ENCODE peak calls at places on chromosomes 2 and 18, in eight cellular contexts. One of them, this sample, is unnamed.

GRCh38 chr2:39719317-39719716 is 53.6 kb downstream of the TMEM178A start:
- DNase-seq in fibroblast of lung: no peak
- DNase-seq in MM.1S: no peak
- DNase-seq in psoas muscle: no peak
- DNase-seq in ovary: no peak
- DNase-seq in left ventricle myocardium inferior: no peak
- DNase-seq in stomach: no peak
- DNase-seq in breast epithelium: no peak
- DNase-seq in this sample: no peak

GRCh38 chr2:185372188-185372587 is 366.4 kb upstream of the FSIP2 start:
- DNase-seq in MM.1S: no peak
- DNase-seq in stomach: no peak
- DNase-seq in fibroblast of lung: peak; percentile 34
- DNase-seq in psoas muscle: no peak
- DNase-seq in ovary: no peak
- DNase-seq in breast epithelium: no peak
- DNase-seq in left ventricle myocardium inferior: no peak
- DNase-seq in this sample: no peak

GRCh38 chr2:29317077-29317517 is 201.9 kb downstream of the CLIP4 start:
- DNase-seq in stomach: no peak
- DNase-seq in MM.1S: no peak
- DNase-seq in breast epithelium: no peak
- DNase-seq in psoas muscle: no peak
- DNase-seq in fibroblast of lung: no peak
- DNase-seq in ovary: no peak
- DNase-seq in left ventricle myocardium inferior: no peak
- DNase-seq in this sample: no peak

GRCh38 chr2:196370386-196370785 is 199.0 kb upstream of the STK17B start:
- DNase-seq in MM.1S: no peak
- DNase-seq in left ventricle myocardium inferior: no peak
- DNase-seq in ovary: no peak
- DNase-seq in psoas muscle: no peak
- DNase-seq in fibroblast of lung: no peak
- DNase-seq in stomach: no peak
- DNase-seq in breast epithelium: no peak
- DNase-seq in this sample: no peak

GRCh38 chr2:126600715-126601114 is 55.2 kb upstream of the GYPC start:
- DNase-seq in left ventricle myocardium inferior: no peak
- DNase-seq in stomach: no peak
- DNase-seq in breast epithelium: no peak
- DNase-seq in fibroblast of lung: no peak
- DNase-seq in ovary: no peak
- DNase-seq in psoas muscle: no peak
- DNase-seq in MM.1S: no peak
- DNase-seq in this sample: no peak

GRCh38 chr2:214593723-214594122 is 182.9 kb downstream of the VWC2L start:
- DNase-seq in left ventricle myocardium inferior: no peak
- DNase-seq in stomach: no peak
- DNase-seq in breast epithelium: no peak
- DNase-seq in MM.1S: no peak
- DNase-seq in ovary: no peak
- DNase-seq in fibroblast of lung: peak; percentile 47
- DNase-seq in psoas muscle: no peak
- DNase-seq in this sample: no peak

GRCh38 chr2:173881466-173881865 is 83.7 kb downstream of the SP3 start:
- DNase-seq in ovary: peak; percentile 22
- DNase-seq in stomach: no peak
- DNase-seq in MM.1S: no peak
- DNase-seq in psoas muscle: no peak
- DNase-seq in breast epithelium: no peak
- DNase-seq in left ventricle myocardium inferior: no peak
- DNase-seq in fibroblast of lung: peak; percentile 62
- DNase-seq in this sample: no peak

GRCh38 chr2:60554649-60555065 is 1.2 kb upstream of the BCL11A start:
- DNase-seq in breast epithelium: no peak
- DNase-seq in psoas muscle: no peak
- DNase-seq in stomach: no peak
- DNase-seq in MM.1S: no peak
- DNase-seq in ovary: no peak
- DNase-seq in left ventricle myocardium inferior: no peak
- DNase-seq in fibroblast of lung: no peak
- DNase-seq in this sample: no peak

GRCh38 chr2:18611184-18611583 is 21.8 kb upstream of the NT5C1B start:
- DNase-seq in stomach: no peak
- DNase-seq in left ventricle myocardium inferior: no peak
- DNase-seq in psoas muscle: no peak
- DNase-seq in breast epithelium: no peak
- DNase-seq in fibroblast of lung: peak; percentile 67
- DNase-seq in ovary: no peak
- DNase-seq in MM.1S: no peak
- DNase-seq in this sample: no peak

GRCh38 chr2:65436169-65436824 is 3.9 kb upstream of the SPRED2 start:
- DNase-seq in MM.1S: peak; percentile 80
- DNase-seq in breast epithelium: peak; percentile 82
- DNase-seq in left ventricle myocardium inferior: peak; percentile 93
- DNase-seq in stomach: peak; percentile 89
- DNase-seq in fibroblast of lung: peak; percentile 97
- DNase-seq in psoas muscle: peak; percentile 96
- DNase-seq in ovary: peak; percentile 97
- DNase-seq in this sample: peak; percentile 97

GRCh38 chr2:54724150-54724559 is 693 bp downstream of the EML6 start:
- DNase-seq in psoas muscle: no peak
- DNase-seq in ovary: no peak
- DNase-seq in MM.1S: no peak
- DNase-seq in breast epithelium: no peak
- DNase-seq in fibroblast of lung: peak; percentile 23
- DNase-seq in left ventricle myocardium inferior: no peak
- DNase-seq in stomach: no peak
- DNase-seq in this sample: no peak

GRCh38 chr2:35428548-35428947 is 927.0 kb upstream of the CRIM1 start:
- DNase-seq in breast epithelium: no peak
- DNase-seq in MM.1S: peak; percentile 62
- DNase-seq in left ventricle myocardium inferior: no peak
- DNase-seq in psoas muscle: no peak
- DNase-seq in fibroblast of lung: peak; percentile 12
- DNase-seq in ovary: no peak
- DNase-seq in stomach: peak; percentile 32
- DNase-seq in this sample: no peak

GRCh38 chr2:238330391-238330790 is 10.1 kb downstream of the TRAF3IP1 start:
- DNase-seq in left ventricle myocardium inferior: no peak
- DNase-seq in fibroblast of lung: no peak
- DNase-seq in MM.1S: no peak
- DNase-seq in ovary: no peak
- DNase-seq in psoas muscle: no peak
- DNase-seq in stomach: no peak
- DNase-seq in breast epithelium: no peak
- DNase-seq in this sample: no peak

GRCh38 chr2:221997100-221997499 is 301.7 kb downstream of the PAX3 start:
- DNase-seq in fibroblast of lung: peak; percentile 73
- DNase-seq in psoas muscle: no peak
- DNase-seq in left ventricle myocardium inferior: no peak
- DNase-seq in stomach: no peak
- DNase-seq in MM.1S: no peak
- DNase-seq in ovary: no peak
- DNase-seq in breast epithelium: no peak
- DNase-seq in this sample: no peak

GRCh38 chr18:63303562-63303961 is 16.0 kb downstream of the BCL2 start:
- DNase-seq in fibroblast of lung: no peak
- DNase-seq in MM.1S: no peak
- DNase-seq in left ventricle myocardium inferior: no peak
- DNase-seq in stomach: no peak
- DNase-seq in ovary: no peak
- DNase-seq in breast epithelium: no peak
- DNase-seq in psoas muscle: no peak
- DNase-seq in this sample: no peak

GRCh38 chr18:63301458-63301857 is 18.1 kb downstream of the BCL2 start:
- DNase-seq in left ventricle myocardium inferior: no peak
- DNase-seq in psoas muscle: peak; percentile 41
- DNase-seq in ovary: peak; percentile 40
- DNase-seq in stomach: no peak
- DNase-seq in breast epithelium: no peak
- DNase-seq in MM.1S: no peak
- DNase-seq in fibroblast of lung: no peak
- DNase-seq in this sample: no peak

GRCh38 chr18:63306249-63306648 is 13.3 kb downstream of the BCL2 start:
- DNase-seq in psoas muscle: no peak
- DNase-seq in left ventricle myocardium inferior: no peak
- DNase-seq in MM.1S: no peak
- DNase-seq in fibroblast of lung: no peak
- DNase-seq in ovary: no peak
- DNase-seq in breast epithelium: no peak
- DNase-seq in stomach: no peak
- DNase-seq in this sample: no peak

GRCh38 chr18:63299837-63300787 is 19.5 kb downstream of the BCL2 start:
- DNase-seq in stomach: no peak
- DNase-seq in psoas muscle: no peak
- DNase-seq in left ventricle myocardium inferior: no peak
- DNase-seq in MM.1S: no peak
- DNase-seq in breast epithelium: no peak
- DNase-seq in ovary: no peak
- DNase-seq in fibroblast of lung: no peak
- DNase-seq in this sample: no peak

GRCh38 chr18:63302647-63303405 is 16.7 kb downstream of the BCL2 start:
- DNase-seq in psoas muscle: no peak
- DNase-seq in breast epithelium: no peak
- DNase-seq in left ventricle myocardium inferior: no peak
- DNase-seq in stomach: no peak
- DNase-seq in fibroblast of lung: no peak
- DNase-seq in ovary: no peak
- DNase-seq in MM.1S: no peak
- DNase-seq in this sample: no peak
- H3K4me3 ChIP-seq in psoas muscle: no peak overlapping the region
- H3K4me3 ChIP-seq in breast epithelium: no peak overlapping the region
- H3K4me3 ChIP-seq in left ventricle myocardium inferior: no peak overlapping the region
- H3K4me3 ChIP-seq in stomach: no peak overlapping the region
- H3K4me3 ChIP-seq in fibroblast of lung: no peak overlapping the region
- H3K4me3 ChIP-seq in ovary: no peak overlapping the region
- H3K4me3 ChIP-seq in MM.1S: no peak overlapping the region
- H3K4me3 ChIP-seq in this sample: no peak overlapping the region

DNA sequence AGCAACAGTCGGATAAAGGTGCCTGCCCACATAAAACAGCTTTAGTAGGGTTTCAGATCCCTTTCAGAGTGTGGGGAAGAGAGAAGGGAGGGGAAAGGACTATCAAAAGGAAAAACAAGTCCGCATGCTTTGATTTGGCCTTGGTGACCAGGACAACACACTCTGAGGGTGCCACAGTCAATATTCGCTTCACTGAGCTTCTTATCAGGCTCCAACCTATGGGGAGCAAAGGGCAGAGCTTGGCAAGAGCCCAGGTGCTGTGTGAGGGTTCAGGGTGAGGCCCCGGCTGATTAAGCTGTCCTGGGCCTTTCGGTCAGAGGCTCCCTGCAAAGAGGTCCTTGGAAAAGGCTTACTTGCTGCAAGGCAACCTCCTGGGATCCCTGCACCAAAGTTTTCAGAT is 237.4 kb upstream of the SMAD2 start:
- DNase-seq in breast epithelium: no peak
- DNase-seq in left ventricle myocardium inferior: no peak
- DNase-seq in MM.1S: no peak
- DNase-seq in psoas muscle: peak; percentile 41
- DNase-seq in fibroblast of lung: no peak
- DNase-seq in stomach: peak; percentile 92
- DNase-seq in ovary: no peak
- DNase-seq in this sample: no peak
- H3K27ac ChIP-seq in breast epithelium: no peak overlapping the region
- H3K27ac ChIP-seq in left ventricle myocardium inferior: peak overlapping the region; percentile 74
- H3K27ac ChIP-seq in MM.1S: no peak overlapping the region
- H3K27ac ChIP-seq in psoas muscle: no peak overlapping the region
- H3K27ac ChIP-seq in fibroblast of lung: no peak overlapping the region
- H3K27ac ChIP-seq in stomach: peak overlapping the region; percentile 66
- H3K27ac ChIP-seq in ovary: peak overlapping the region; percentile 47
- H3K27ac ChIP-seq in this sample: no peak overlapping the region

GRCh38 chr2:71072492-71072891 is 4.0 kb downstream of the NAGK start:
- DNase-seq in fibroblast of lung: no peak
- DNase-seq in ovary: no peak
- DNase-seq in left ventricle myocardium inferior: no peak
- DNase-seq in MM.1S: no peak
- DNase-seq in psoas muscle: no peak
- DNase-seq in stomach: no peak
- DNase-seq in breast epithelium: no peak
- DNase-seq in this sample: no peak

GRCh38 chr2:71073475-71073874 is 5.0 kb downstream of the NAGK start:
- DNase-seq in stomach: no peak
- DNase-seq in fibroblast of lung: no peak
- DNase-seq in breast epithelium: no peak
- DNase-seq in psoas muscle: no peak
- DNase-seq in MM.1S: no peak
- DNase-seq in left ventricle myocardium inferior: no peak
- DNase-seq in ovary: no peak
- DNase-seq in this sample: no peak

GRCh38 chr2:71069376-71069775 is 928 bp downstream of the NAGK start:
- DNase-seq in ovary: no peak
- DNase-seq in fibroblast of lung: no peak
- DNase-seq in breast epithelium: no peak
- DNase-seq in MM.1S: no peak
- DNase-seq in psoas muscle: no peak
- DNase-seq in left ventricle myocardium inferior: no peak
- DNase-seq in stomach: no peak
- DNase-seq in this sample: no peak

GRCh38 chr2:71070294-71071025 is 2.0 kb downstream of the NAGK start:
- DNase-seq in fibroblast of lung: peak; percentile 24
- DNase-seq in left ventricle myocardium inferior: no peak
- DNase-seq in psoas muscle: no peak
- DNase-seq in stomach: no peak
- DNase-seq in breast epithelium: no peak
- DNase-seq in ovary: no peak
- DNase-seq in MM.1S: no peak
- DNase-seq in this sample: no peak

GRCh38 chr2:71071681-71072398 is 3.4 kb downstream of the NAGK start:
- DNase-seq in stomach: no peak
- DNase-seq in breast epithelium: no peak
- DNase-seq in left ventricle myocardium inferior: peak; percentile 23
- DNase-seq in ovary: no peak
- DNase-seq in psoas muscle: no peak
- DNase-seq in fibroblast of lung: no peak
- DNase-seq in MM.1S: peak; percentile 67
- DNase-seq in this sample: no peak
- H3K4me3 ChIP-seq in stomach: no peak overlapping the region
- H3K4me3 ChIP-seq in breast epithelium: no peak overlapping the region
- H3K4me3 ChIP-seq in left ventricle myocardium inferior: no peak overlapping the region
- H3K4me3 ChIP-seq in ovary: no peak overlapping the region
- H3K4me3 ChIP-seq in psoas muscle: no peak overlapping the region
- H3K4me3 ChIP-seq in fibroblast of lung: no peak overlapping the region
- H3K4me3 ChIP-seq in MM.1S: peak overlapping the region; percentile 37
- H3K4me3 ChIP-seq in this sample: no peak overlapping the region

DNA sequence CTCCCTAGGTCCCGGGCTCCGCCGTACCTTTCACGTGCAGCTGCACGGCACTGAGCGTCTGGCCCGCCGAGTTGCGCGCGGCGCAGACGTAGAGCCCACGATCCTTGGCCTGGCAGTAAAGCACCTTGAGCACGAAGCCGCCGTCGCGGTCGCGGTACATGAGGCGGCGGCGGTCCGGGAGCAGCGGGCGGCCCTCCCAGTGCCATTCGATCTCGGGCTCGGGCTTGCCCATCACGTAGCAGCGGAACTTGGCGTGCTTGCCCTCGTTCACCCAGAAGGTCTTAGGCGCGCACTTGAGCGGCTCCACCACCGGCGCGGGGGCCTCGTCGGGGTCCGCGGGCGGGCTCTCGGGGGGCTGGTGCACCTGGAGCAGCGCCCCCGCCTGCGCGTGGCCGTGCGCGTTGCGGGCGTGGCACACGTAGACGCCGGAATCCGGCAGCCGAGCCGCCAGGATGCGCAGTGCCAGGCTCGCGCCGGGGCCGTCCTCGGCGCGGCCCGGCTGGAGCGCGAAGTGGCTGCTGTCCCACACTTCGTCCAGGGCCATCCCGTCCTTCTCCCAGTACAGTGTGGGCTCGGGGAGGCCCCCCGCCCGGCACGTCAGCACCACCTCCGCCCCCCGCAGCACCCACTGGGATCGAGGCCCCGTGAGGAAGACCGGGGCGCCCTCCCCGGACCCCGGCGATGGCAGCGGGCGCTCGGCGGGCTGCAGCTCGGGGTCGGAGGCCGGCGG is 980 bp downstream of the OBSL1 start:
- DNase-seq in left ventricle myocardium inferior: no peak
- DNase-seq in breast epithelium: no peak
- DNase-seq in fibroblast of lung: peak; percentile 34
- DNase-seq in psoas muscle: peak; percentile 51
- DNase-seq in stomach: no peak
- DNase-seq in ovary: peak; percentile 58
- DNase-seq in MM.1S: no peak
- DNase-seq in this sample: no peak
- H3K27ac ChIP-seq in left ventricle myocardium inferior: peak overlapping the region; percentile 93
- H3K27ac ChIP-seq in breast epithelium: peak overlapping the region; percentile 77
- H3K27ac ChIP-seq in fibroblast of lung: peak overlapping the region; percentile 39
- H3K27ac ChIP-seq in psoas muscle: peak overlapping the region; percentile 93
- H3K27ac ChIP-seq in stomach: peak overlapping the region; percentile 90
- H3K27ac ChIP-seq in ovary: peak overlapping the region; percentile 97
- H3K27ac ChIP-seq in MM.1S: no peak overlapping the region
- H3K27ac ChIP-seq in this sample: peak overlapping the region; percentile 93

This sample was measured in coronary artery.